ENCODE peak calls at places on chromosomes 11 and 22, in nine cellular contexts. D is AG04450, S is A549, U is HCT116, Y is kidney, G is heart right ventricle, W is spleen, A is tibial artery, V is ovary. J is an unnamed sample.

GRCh38 chr11:23079382-23079813 is 219.1 kb upstream of the CCDC179 start:
- DNase-seq in W (no peak), U (no peak), V (no peak), S (no peak), A (no peak), D (peak), G (no peak), Y (no peak), J (no peak)

GRCh38 chr11:12936200-12936599 is 72.9 kb upstream of the RASSF10 start:
- DNase-seq in Y (no peak), A (no peak), U (no peak), W (no peak), S (no peak), D (no peak), V (no peak), G (no peak), J (no peak)

GRCh38 chr11:93648168-93648567 is 13.3 kb upstream of the CEP295 start:
- DNase-seq in A (no peak), U (no peak), D (no peak), Y (no peak), W (no peak), G (no peak), S (no peak), V (no peak), J (no peak)

GRCh38 chr11:23948831-23949230 is 548.0 kb upstream of the LUZP2 start:
- DNase-seq in V (no peak), A (no peak), S (no peak), D (no peak), G (no peak), U (no peak), W (no peak), Y (no peak), J (no peak)

GRCh38 chr11:49208006-49208721 is at the start of gene FOLH1:
- DNase-seq in D (no peak), W (peak), A (no peak), S (peak), U (no peak), V (peak), Y (peak), G (peak), J (no peak)

GRCh38 chr11:116901211-116901610 is 63.8 kb upstream of the APOA1 start:
- DNase-seq in W (no peak), D (no peak), S (no peak), V (no peak), A (no peak), Y (no peak), U (no peak), G (peak), J (no peak)

GRCh38 chr22:33036881-33037280 is 21.3 kb downstream of the SYN3 start:
- DNase-seq in Y (no peak), V (no peak), A (no peak), U (no peak), S (no peak), D (no peak), G (no peak), W (no peak), J (no peak)

GRCh38 chr11:116472661-116473060 is 300.1 kb downstream of the BUD13 start:
- DNase-seq in G (no peak), D (no peak), U (no peak), S (no peak), V (no peak), Y (no peak), A (no peak), W (no peak), J (no peak)

GRCh38 chr11:77602385-77603105 is 12.8 kb downstream of the AQP11 start:
- DNase-seq in Y (no peak), G (no peak), D (peak), S (peak), A (no peak), V (no peak), U (no peak), W (no peak), J (no peak)

GRCh38 chr11:108926522-108927380 is 261.9 kb downstream of the DDX10 start:
- DNase-seq in G (no peak), A (no peak), U (no peak), W (no peak), D (no peak), V (no peak), S (no peak), Y (no peak), J (no peak)

GRCh38 chr11:104968856-104969776 is 742 bp upstream of the CASP4 start:
- DNase-seq in W (peak), G (peak), V (peak), D (no peak), U (no peak), S (no peak), A (peak), Y (peak), J (peak)

GRCh38 chr11:27963370-27963769 is 144.6 kb downstream of the KIF18A start:
- DNase-seq in A (no peak), U (no peak), G (no peak), W (no peak), Y (no peak), V (no peak), D (no peak), S (no peak), J (no peak)

GRCh38 chr11:113873241-113873626 is 2.1 kb downstream of the USP28 start:
- DNase-seq in V (no peak), W (no peak), D (no peak), S (no peak), A (no peak), G (no peak), U (no peak), Y (no peak), J (no peak)

GRCh38 chr11:118930152-118930712 is 4.5 kb upstream of the BCL9L start:
- DNase-seq in A (peak), V (peak), U (peak), W (peak), Y (peak), G (peak), D (no peak), S (no peak), J (peak)

GRCh38 chr22:41857160-41857859 is 24.4 kb downstream of the SREBF2 start:
- DNase-seq in G (no peak), V (no peak), Y (no peak), D (no peak), A (no peak), S (peak), W (no peak), U (peak), J (peak)

GRCh38 chr11:72965672-72966071 is 151.5 kb downstream of the ATG16L2 start:
- DNase-seq in G (no peak), A (no peak), S (no peak), Y (no peak), U (no peak), V (no peak), D (no peak), W (no peak), J (no peak)

GRCh38 chr11:115887316-115887715 is 383.1 kb upstream of the CADM1 start:
- DNase-seq in S (no peak), A (no peak), G (no peak), U (no peak), Y (no peak), V (no peak), D (no peak), W (no peak), J (no peak)

GRCh38 chr11:7890417-7891179 is 40.5 kb downstream of the OR10A6 start:
- DNase-seq in G (no peak), D (no peak), A (no peak), Y (no peak), W (no peak), S (no peak), U (no peak), V (no peak), J (no peak)

GRCh38 chr22:48889887-48890692 is 937.6 kb downstream of the BRD1 start:
- DNase-seq in U (no peak), Y (peak), G (no peak), W (peak), S (no peak), A (peak), V (no peak), D (no peak), J (no peak)

GRCh38 chr22:24951942-24952836 is at the start of gene KIAA1671:
- DNase-seq in U (peak), W (peak), V (peak), G (peak), S (peak), A (peak), Y (peak), D (no peak), J (peak)

GRCh38 chr11:71489311-71490043 is 36.5 kb downstream of the NADSYN1 start:
- DNase-seq in U (no peak), G (no peak), A (no peak), W (no peak), V (no peak), D (peak), S (peak), Y (no peak), J (no peak)

GRCh38 chr11:77053217-77054013 is 13.4 kb upstream of the CAPN5 start:
- DNase-seq in G (no peak), A (no peak), U (no peak), S (no peak), W (no peak), D (no peak), Y (no peak), V (no peak), J (no peak)

GRCh38 chr11:5937868-5938602 is 4.0 kb upstream of the OR56A3 start:
- DNase-seq in A (no peak), D (no peak), U (no peak), W (no peak), Y (no peak), V (no peak), G (no peak), S (no peak), J (no peak)

GRCh38 chr11:122246885-122247284 is 130.9 kb upstream of the BLID start:
- DNase-seq in W (no peak), A (no peak), V (no peak), U (no peak), Y (no peak), D (no peak), S (no peak), G (no peak), J (no peak)

GRCh38 chr22:47174096-47174495 is 411.6 kb downstream of the TBC1D22A start:
- DNase-seq in U (no peak), G (peak), D (no peak), Y (peak), S (no peak), W (peak), V (no peak), A (no peak), J (no peak)

GRCh38 chr22:40345801-40346177 is 511 bp upstream of the ADSL start:
- DNase-seq in Y (peak), U (no peak), S (no peak), G (peak), W (peak), A (no peak), V (peak), D (no peak), J (peak)

GRCh38 chr22:35312198-35313059 is 12.7 kb downstream of the TOM1 start:
- DNase-seq in D (no peak), S (no peak), U (peak), V (no peak), Y (no peak), A (peak), W (peak), G (no peak), J (peak)

GRCh38 chr22:20469110-20469855 is 26.3 kb downstream of the KLHL22 start:
- DNase-seq in D (no peak), V (no peak), A (no peak), S (no peak), G (no peak), U (no peak), Y (peak), W (peak), J (no peak)

GRCh38 chr11:19868281-19868821 is 155.7 kb downstream of the NAV2 start:
- DNase-seq in A (no peak), Y (no peak), V (no peak), D (peak), S (no peak), G (no peak), W (no peak), U (no peak), J (peak)

GRCh38 chr22:35921777-35922176 is 106.8 kb downstream of the RBFOX2 start:
- DNase-seq in D (peak), Y (no peak), G (no peak), W (no peak), S (peak), U (peak), A (peak), V (peak), J (peak)

GRCh38 chr11:4991066-4991465 is 3.6 kb upstream of the OR51L1 start:
- DNase-seq in Y (no peak), U (no peak), G (no peak), D (no peak), S (no peak), V (no peak), W (no peak), A (no peak), J (no peak)

GRCh38 chr22:17269607-17270261 is 50.5 kb upstream of the ADA2 start:
- DNase-seq in D (no peak), G (no peak), A (no peak), Y (peak), S (no peak), V (no peak), W (no peak), U (no peak), J (peak)

GRCh38 chr11:44627911-44628729 is 62.7 kb downstream of the CD82 start:
- DNase-seq in U (no peak), V (peak), W (peak), D (no peak), S (no peak), Y (no peak), A (peak), G (peak), J (peak)

GRCh38 chr22:42553475-42554361 is at the start of gene SERHL2:
- DNase-seq in W (peak), V (peak), U (no peak), S (peak), A (peak), D (peak), G (peak), Y (peak), J (peak)

GRCh38 chr11:134938212-134938611 is 526.2 kb upstream of the B3GAT1 start:
- DNase-seq in W (no peak), A (no peak), G (no peak), U (no peak), D (no peak), S (no peak), V (no peak), Y (no peak), J (no peak)

GRCh38 chr22:43819691-43820670 is 7.9 kb upstream of the EFCAB6 start:
- DNase-seq in Y (peak), G (no peak), U (no peak), A (peak), S (no peak), W (no peak), V (no peak), D (no peak), J (no peak)

GRCh38 chr22:43818981-43819690 is 7.0 kb upstream of the EFCAB6 start:
- DNase-seq in S (no peak), V (no peak), G (no peak), U (no peak), W (no peak), D (no peak), A (peak), Y (peak), J (no peak)

GRCh38 chr22:43821606-43822425 is 9.7 kb upstream of the EFCAB6 start:
- DNase-seq in U (no peak), D (no peak), S (no peak), Y (peak), V (no peak), A (peak), G (no peak), W (no peak), J (no peak)

GRCh38 chr22:43823353-43823908 is 11.3 kb upstream of the EFCAB6 start:
- DNase-seq in V (no peak), S (peak), U (no peak), D (no peak), W (no peak), G (no peak), Y (peak), A (peak), J (no peak)

GRCh38 chr22:43820671-43821305 is 8.7 kb upstream of the EFCAB6 start:
- DNase-seq in S (no peak), D (no peak), Y (peak), W (no peak), U (no peak), V (no peak), G (no peak), A (peak), J (no peak)
- H3K27ac ChIP-seq in S (no peak), D (no peak), Y (no peak), W (no peak), U (no peak), V (no peak), G (no peak), A (no peak), J (no peak)

DNA sequence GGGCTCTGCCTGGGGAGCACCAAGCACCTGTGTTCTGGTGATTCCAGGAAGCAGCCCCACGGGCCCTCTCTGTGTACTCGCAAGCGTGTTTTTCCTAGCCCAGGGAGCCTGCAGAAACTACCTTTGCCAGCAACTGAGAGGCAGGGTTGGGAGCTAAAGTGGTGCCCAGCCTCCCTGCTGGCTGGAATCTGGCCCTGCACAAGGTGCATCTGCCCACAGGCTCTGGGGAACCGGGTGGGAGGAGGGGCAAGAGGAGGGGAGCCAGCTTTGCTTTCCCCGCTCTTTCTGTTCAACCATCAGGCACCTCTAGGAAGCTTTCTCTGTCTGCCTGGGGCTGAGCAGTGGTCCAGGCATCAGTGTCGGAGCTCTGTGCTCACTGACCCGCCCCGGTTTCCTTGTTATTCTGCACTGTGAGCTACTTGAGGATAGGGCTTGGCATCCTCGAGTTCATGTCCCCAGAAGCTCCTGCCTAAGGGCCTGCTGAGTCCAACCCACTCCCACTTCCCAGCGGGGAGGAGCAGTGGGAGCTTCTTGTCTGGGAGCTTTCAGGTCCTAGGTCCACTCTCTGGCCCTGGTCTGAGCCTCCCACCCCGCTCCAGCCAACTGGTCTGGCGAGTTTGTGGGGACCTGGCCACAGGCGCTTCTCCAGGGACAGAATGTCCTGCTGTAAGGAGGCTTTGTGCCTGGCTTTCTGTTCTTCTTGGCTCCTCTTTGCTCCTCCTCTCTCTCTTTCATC is 14.9 kb downstream of the DAGLA start:
- DNase-seq in V (no peak), U (no peak), S (no peak), A (peak), G (peak), Y (no peak), D (no peak), W (no peak), J (peak)
- TF ChIP-seq CTCF in V (no peak), U (peak), S (no peak), A (no peak), G (no peak), Y (peak), D (peak), W (no peak), J (no peak)

DNA sequence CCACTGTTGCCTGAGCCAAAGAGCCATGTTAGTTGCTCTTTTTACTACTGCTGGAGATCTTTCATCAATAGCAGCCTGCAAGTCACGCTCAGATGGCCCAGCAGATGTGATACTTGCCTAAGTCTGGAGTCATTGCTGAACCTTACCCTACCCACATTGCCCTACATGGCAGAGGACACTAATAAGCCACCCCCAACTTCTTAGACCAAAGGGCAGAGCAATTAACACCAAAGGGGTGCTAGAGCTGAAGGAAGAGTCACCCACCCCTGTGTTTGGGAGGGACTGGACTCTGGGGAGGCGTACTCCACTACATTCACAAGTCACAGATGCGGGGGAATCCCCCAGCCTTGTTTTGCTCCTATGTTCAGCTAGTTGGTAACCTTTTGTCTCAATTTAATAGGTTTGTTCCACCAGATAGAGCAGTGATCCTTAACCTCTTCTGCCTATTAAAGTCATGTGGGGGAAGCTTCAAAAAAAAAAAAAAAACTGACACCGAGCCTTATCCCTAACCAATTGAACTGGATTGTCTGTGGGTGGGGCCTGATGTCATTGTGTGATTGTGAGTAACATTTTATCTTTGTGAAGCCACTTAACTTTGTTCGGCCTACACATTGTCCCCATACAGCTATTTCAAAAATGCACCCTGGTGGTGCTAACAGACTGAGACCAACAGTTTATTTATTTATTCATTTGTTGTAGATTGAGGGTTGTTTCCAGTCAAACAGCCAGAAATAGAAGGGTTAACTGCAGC is 13.1 kb downstream of the ADM start:
- DNase-seq in S (no peak), U (no peak), W (no peak), Y (no peak), G (no peak), A (no peak), V (no peak), D (no peak), J (no peak)
- H3K27ac ChIP-seq in S (peak), U (no peak), W (peak), Y (peak), G (no peak), A (no peak), V (peak), D (no peak), J (peak)

GRCh38 chr11:774873-775592 is 2.3 kb downstream of the GATD1 start:
- DNase-seq in Y (peak), G (no peak), D (no peak), U (no peak), A (no peak), S (no peak), W (peak), V (peak), J (no peak)

GRCh38 chr11:779955-780532 is 2.8 kb upstream of the GATD1 start:
- DNase-seq in S (no peak), U (no peak), V (peak), G (peak), A (no peak), D (no peak), W (no peak), Y (peak), J (no peak)

GRCh38 chr11:779120-779954 is 2.0 kb upstream of the GATD1 start:
- DNase-seq in W (peak), Y (peak), G (peak), S (no peak), A (peak), V (peak), U (no peak), D (no peak), J (peak)

GRCh38 chr11:776459-777287 is 614 bp downstream of the GATD1 start:
- DNase-seq in Y (peak), A (peak), U (no peak), D (no peak), G (peak), W (peak), V (peak), S (peak), J (no peak)

DNA sequence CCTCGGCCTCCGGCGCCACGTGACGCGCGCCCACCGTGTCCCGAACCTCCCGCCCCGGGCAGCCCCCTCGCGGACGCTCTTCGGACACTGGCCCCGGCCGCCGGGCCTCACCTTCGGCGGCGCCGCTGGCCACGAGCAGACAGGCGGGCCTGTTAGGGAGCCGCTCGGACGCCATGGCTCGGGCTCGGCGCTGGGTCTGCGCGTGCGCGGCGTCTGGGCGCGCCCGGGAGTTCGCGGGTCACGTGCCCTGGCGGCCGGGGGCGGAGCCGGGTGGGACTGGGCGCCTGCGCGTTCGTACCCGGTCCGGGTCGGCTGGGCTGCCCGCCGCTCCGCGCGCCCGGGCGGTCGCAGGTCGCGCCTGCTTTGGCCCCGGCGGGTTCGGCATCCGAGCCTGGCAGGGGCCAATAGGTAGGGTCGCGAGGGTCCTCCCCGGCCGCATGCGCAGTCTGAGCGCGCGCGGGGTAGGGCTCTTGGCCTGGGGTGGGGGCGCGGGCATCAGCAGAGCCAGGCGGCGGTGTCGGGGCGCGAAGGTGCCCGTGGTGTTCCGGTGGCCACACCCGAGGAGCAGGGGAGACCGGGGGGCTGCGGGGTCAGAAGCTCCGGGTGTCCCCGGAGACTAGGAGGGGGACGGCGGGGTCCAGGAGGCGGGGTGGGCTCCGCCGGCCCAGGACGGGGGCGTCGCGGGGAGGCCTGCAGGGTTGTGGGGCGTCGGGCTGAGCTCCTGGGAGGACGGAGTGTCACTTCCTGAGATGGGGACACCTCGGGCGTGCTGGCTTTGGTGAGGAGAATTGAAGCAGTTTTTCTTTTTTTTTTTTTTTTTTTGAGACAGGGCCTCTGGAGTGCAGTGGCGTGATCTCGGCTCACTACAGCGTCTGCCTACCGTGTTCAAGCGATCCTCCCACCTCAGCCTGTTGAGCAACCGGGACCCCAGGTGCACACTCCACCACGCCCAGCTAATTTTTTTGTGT is at the start of gene GATD1:
- DNase-seq in W (peak), G (peak), Y (peak), U (peak), S (peak), A (peak), D (no peak), V (peak), J (peak)
- TF ChIP-seq CTCF in W (no peak), G (no peak), Y (no peak), U (no peak), S (no peak), A (no peak), D (no peak), V (no peak), J (no peak)

J was measured in transverse colon.